ENCODE peak calls at places on chromosomes 5 and 9, in five cellular contexts. W, S, F, T and X are unnamed samples.

GRCh38 chr5:2887401-2888348 is 136.2 kb upstream of the IRX2 start:
- DNase-seq in S (no peak), W (no peak), T (no peak), F (no peak), X (peak)

GRCh38 chr9:36625006-36625600 is 52.4 kb downstream of the MELK start:
- DNase-seq in S (peak), W (peak), T (no peak), F (peak), X (no peak)

GRCh38 chr9:121786998-121787422 is 135.6 kb downstream of the DAB2IP start:
- DNase-seq in W (no peak), F (no peak), T (no peak), S (no peak), X (no peak)

GRCh38 chr5:115594343-115595047 is 7.8 kb downstream of the TICAM2 start:
- DNase-seq in W (peak), T (no peak), F (no peak), S (no peak), X (no peak)

GRCh38 chr5:115349001-115349817 is 52.8 kb upstream of the CCDC112 start:
- DNase-seq in S (peak), W (peak), F (peak), T (no peak), X (no peak)

GRCh38 chr9:18585996-18586395 is 112.0 kb downstream of the ADAMTSL1 start:
- DNase-seq in W (no peak), S (peak), F (no peak), T (no peak), X (no peak)

GRCh38 chr9:126592461-126592860 is 21.3 kb upstream of the LMX1B start:
- DNase-seq in F (no peak), S (no peak), T (no peak), W (no peak), X (no peak)

GRCh38 chr5:166529200-166529599 is 1762.2 kb upstream of the WWC1 start:
- DNase-seq in W (no peak), T (no peak), F (no peak), S (no peak), X (no peak)

GRCh38 chr5:5025774-5026406 is 114.2 kb upstream of the ADAMTS16 start:
- DNase-seq in T (peak), F (no peak), W (no peak), S (no peak), X (no peak)

GRCh38 chr9:133238272-133238850 is 29.3 kb upstream of the OBP2B start:
- DNase-seq in S (no peak), T (no peak), W (peak), F (peak), X (peak)
- H3K4me3 ChIP-seq in S (no peak), T (no peak), W (peak), F (peak), X (peak)

GRCh38 chr5:74294231-74294705 is 346.3 kb downstream of the ENC1 start:
- DNase-seq in F (no peak), S (peak), T (no peak), W (peak), X (no peak)
- H3K27ac ChIP-seq in F (no peak), S (no peak), T (no peak), W (no peak), X (no peak)

GRCh38 chr9:133534346-133535284 is at the start of gene ADAMTSL2:
- DNase-seq in S (peak), T (peak), F (peak), W (peak), X (no peak)

GRCh38 chr9:133536536-133536935 is 2.0 kb downstream of the ADAMTSL2 start:
- DNase-seq in T (no peak), W (no peak), S (no peak), F (no peak), X (no peak)

GRCh38 chr9:133533878-133534277 is 626 bp upstream of the ADAMTSL2 start:
- DNase-seq in T (no peak), S (no peak), F (no peak), W (peak), X (no peak)

GRCh38 chr9:133536080-133536479 is 1.6 kb downstream of the ADAMTSL2 start:
- DNase-seq in T (no peak), F (no peak), S (no peak), W (no peak), X (no peak)

DNA sequence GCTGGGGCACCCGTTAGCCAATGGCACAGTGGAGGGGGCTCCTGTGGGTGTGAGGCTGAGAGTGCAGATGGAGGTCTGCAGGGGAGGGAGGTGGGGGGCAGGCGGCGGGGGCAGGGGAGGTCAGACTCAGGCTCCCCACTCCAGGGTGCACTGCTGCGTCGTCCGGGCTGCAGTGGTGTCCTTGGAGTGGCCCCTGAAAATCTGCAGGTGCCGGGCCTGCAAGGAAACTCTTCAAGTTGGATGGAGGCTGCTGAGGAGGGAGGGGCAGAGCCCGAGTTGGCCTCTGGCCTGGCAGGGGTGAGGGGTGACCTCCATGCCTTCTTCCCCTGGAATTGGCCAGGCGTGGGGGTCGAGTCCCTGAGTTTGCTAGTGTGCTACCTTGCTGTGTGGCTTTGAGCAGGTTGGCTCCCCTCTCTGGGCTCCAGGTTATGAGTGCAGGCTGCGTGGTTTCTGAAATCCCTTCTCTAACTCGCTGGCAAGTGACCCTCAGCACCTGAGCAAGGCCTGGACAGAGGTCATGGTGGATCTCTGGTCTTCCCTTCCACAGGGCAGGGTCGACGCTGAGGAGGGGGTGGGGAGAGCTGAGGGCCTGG is 877 bp downstream of the ADAMTSL2 start:
- DNase-seq in T (no peak), W (no peak), S (no peak), F (no peak), X (no peak)
- H3K4me3 ChIP-seq in T (no peak), W (peak), S (no peak), F (no peak), X (peak)

GRCh38 chr5:53479656-53480473 is 564 bp upstream of the FST start:
- DNase-seq in S (peak), F (no peak), W (peak), T (no peak), X (no peak)

GRCh38 chr5:53480474-53481353 is at the start of gene FST:
- DNase-seq in S (peak), F (no peak), W (peak), T (no peak), X (no peak)

GRCh38 chr5:53481887-53482716 is 1.7 kb downstream of the FST start:
- DNase-seq in S (peak), F (peak), T (no peak), W (peak), X (peak)

GRCh38 chr5:53481354-53481886 is 991 bp downstream of the FST start:
- DNase-seq in F (no peak), T (no peak), W (peak), S (no peak), X (no peak)

GRCh38 chr5:53482717-53483638 is 2.5 kb downstream of the FST start:
- DNase-seq in F (no peak), T (no peak), W (peak), S (no peak), X (peak)
- H3K27ac ChIP-seq in F (no peak), T (no peak), W (no peak), S (no peak), X (peak)

DNA sequence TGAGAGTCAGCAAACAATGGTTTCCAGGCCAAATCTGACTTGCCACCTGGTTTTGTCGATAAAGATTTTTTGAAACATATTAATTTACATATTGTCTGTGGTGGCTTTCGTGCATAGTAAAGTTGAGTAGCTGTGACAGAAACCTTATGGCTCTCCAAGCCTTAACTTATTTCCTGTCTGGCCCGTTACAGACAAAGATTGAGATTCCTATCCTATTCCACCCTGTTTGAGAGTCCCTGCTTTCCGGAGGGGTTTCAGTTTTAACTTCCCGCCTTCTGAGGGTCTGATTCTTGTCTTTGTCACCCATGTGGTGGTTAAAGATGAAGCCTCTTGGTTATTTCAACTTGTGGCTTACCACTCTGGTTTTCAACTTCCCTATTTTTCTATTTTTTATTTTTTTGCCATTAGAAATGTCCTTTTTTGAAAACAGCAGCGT is 11.4 kb downstream of the OTULIN start:
- DNase-seq in W (no peak), S (no peak), F (no peak), T (peak), X (no peak)
- H3K4me3 ChIP-seq in W (no peak), S (no peak), F (no peak), T (no peak), X (peak)